ENCODE peak calls at places on chromosome 16, in seven cellular contexts. B, O, C, Z, R, T and J are unnamed samples.

GRCh38 chr16:88688013-88688778 is 1.9 kb upstream of the SNAI3 start:
- DNase-seq in B (no peak), O (no peak), C (peak), Z (no peak), R (no peak), T (no peak), J (no peak)

GRCh38 chr16:27314161-27314723 is 468 bp downstream of the IL4R start:
- DNase-seq in B (no peak), O (peak), C (peak), Z (peak), R (peak), T (peak), J (no peak)

GRCh38 chr16:67459858-67460144 is 21.2 kb downstream of the ATP6V0D1 start:
- DNase-seq in B (no peak), O (no peak), C (no peak), Z (no peak), R (no peak), T (no peak), J (no peak)

GRCh38 chr16:76669288-76669687 is 392.1 kb downstream of the CNTNAP4 start:
- DNase-seq in B (no peak), O (no peak), C (no peak), Z (no peak), R (no peak), T (no peak), J (no peak)

GRCh38 chr16:72493681-72494415 is 321.9 kb upstream of the PMFBP1 start:
- DNase-seq in B (no peak), O (no peak), C (no peak), Z (peak), R (no peak), T (no peak), J (peak)

GRCh38 chr16:4370151-4370550 is 1.5 kb upstream of the VASN start:
- DNase-seq in B (no peak), O (no peak), C (no peak), Z (no peak), R (no peak), T (no peak), J (no peak)

GRCh38 chr16:73949574-73950348 is 346.9 kb upstream of the PSMD7 start:
- DNase-seq in B (no peak), O (no peak), C (no peak), Z (peak), R (no peak), T (peak), J (no peak)

GRCh38 chr16:9681556-9681955 is 500.7 kb downstream of the GRIN2A start:
- DNase-seq in B (no peak), O (no peak), C (no peak), Z (no peak), R (no peak), T (no peak), J (no peak)

GRCh38 chr16:21033707-21034106 is 116.9 kb downstream of the DNAH3 start:
- DNase-seq in B (no peak), O (no peak), C (peak), Z (no peak), R (no peak), T (no peak), J (no peak)

GRCh38 chr16:86833136-86833535 is 254.8 kb downstream of the FOXL1 start:
- DNase-seq in B (no peak), O (no peak), C (no peak), Z (no peak), R (no peak), T (no peak), J (no peak)

GRCh38 chr16:56775162-56775561 is 45.2 kb downstream of the NUP93 start:
- DNase-seq in B (no peak), O (no peak), C (no peak), Z (no peak), R (no peak), T (no peak), J (no peak)

GRCh38 chr16:57846078-57846697 is 43.9 kb upstream of the KIFC3 start:
- DNase-seq in B (no peak), O (no peak), C (no peak), Z (no peak), R (no peak), T (no peak), J (no peak)

GRCh38 chr16:72428611-72429376 is 256.8 kb upstream of the PMFBP1 start:
- DNase-seq in B (no peak), O (no peak), C (no peak), Z (no peak), R (no peak), T (no peak), J (no peak)

GRCh38 chr16:27819881-27820610 is 243.5 kb downstream of the GSG1L start:
- DNase-seq in B (no peak), O (no peak), C (no peak), Z (no peak), R (no peak), T (no peak), J (no peak)

GRCh38 chr16:74850027-74850426 is 75.4 kb upstream of the FA2H start:
- DNase-seq in B (no peak), O (no peak), C (no peak), Z (no peak), R (no peak), T (no peak), J (no peak)

GRCh38 chr16:82470506-82471196 is 156.1 kb upstream of the CDH13 start:
- DNase-seq in B (no peak), O (no peak), C (no peak), Z (no peak), R (no peak), T (no peak), J (no peak)

GRCh38 chr16:85086347-85087291 is 25.7 kb downstream of the CIBAR2 start:
- DNase-seq in B (peak), O (peak), C (peak), Z (no peak), R (peak), T (peak), J (peak)

GRCh38 chr16:85520853-85521736 is 92.0 kb upstream of the GSE1 start:
- DNase-seq in B (no peak), O (no peak), C (no peak), Z (no peak), R (no peak), T (no peak), J (no peak)

GRCh38 chr16:1494129-1494640 is 1.0 kb downstream of the TELO2 start:
- DNase-seq in B (no peak), O (no peak), C (peak), Z (peak), R (peak), T (peak), J (no peak)

GRCh38 chr16:81765111-81765919 is 13.8 kb upstream of the PLCG2 start:
- DNase-seq in B (no peak), O (no peak), C (no peak), Z (no peak), R (no peak), T (no peak), J (no peak)

GRCh38 chr16:11896776-11897175 is 19.0 kb downstream of the GSPT1 start:
- DNase-seq in B (no peak), O (no peak), C (no peak), Z (peak), R (no peak), T (peak), J (peak)

GRCh38 chr16:85535352-85536072 is 77.6 kb upstream of the GSE1 start:
- DNase-seq in B (no peak), O (no peak), C (no peak), Z (no peak), R (no peak), T (no peak), J (no peak)

GRCh38 chr16:28058839-28059589 is 4.5 kb downstream of the GSG1L start:
- DNase-seq in B (no peak), O (no peak), C (no peak), Z (no peak), R (no peak), T (no peak), J (no peak)

GRCh38 chr16:87435399-87436224 is 43.5 kb downstream of the MAP1LC3B start:
- DNase-seq in B (no peak), O (no peak), C (no peak), Z (peak), R (no peak), T (no peak), J (no peak)

GRCh38 chr16:52265446-52265861 is 281.5 kb downstream of the TOX3 start:
- DNase-seq in B (no peak), O (no peak), C (no peak), Z (no peak), R (no peak), T (no peak), J (no peak)

GRCh38 chr16:56662357-56663354 is 4.9 kb downstream of the MT1F start:
- DNase-seq in B (no peak), O (no peak), C (no peak), Z (no peak), R (no peak), T (no peak), J (no peak)